ENCODE peak calls at places on chromosomes 2 and 18, in nine cellular contexts. One of them, this sample, is unnamed. For H3K36me3, the result is how much of the 10 kb centered on the place peaks cover.

GRCh38 chr2:74259191-74259590 is 60.8 kb downstream of the MTHFD2 start:
- DNase-seq in naive thymus-derived CD4-positive, alpha-beta T cell: no peak
- DNase-seq in lower lobe of right lung: no peak
- DNase-seq in prostate gland: no peak
- DNase-seq in CD8-positive, alpha-beta T cell: no peak
- DNase-seq in tibial nerve: no peak
- DNase-seq in hepatocyte: no peak
- DNase-seq in DND-41: no peak
- DNase-seq in NT2/D1: no peak
- DNase-seq in this sample: no peak

GRCh38 chr18:37548679-37549289 is 16.8 kb downstream of the CELF4 start:
- DNase-seq in naive thymus-derived CD4-positive, alpha-beta T cell: no peak
- DNase-seq in lower lobe of right lung: no peak
- DNase-seq in prostate gland: no peak
- DNase-seq in CD8-positive, alpha-beta T cell: no peak
- DNase-seq in tibial nerve: no peak
- DNase-seq in hepatocyte: no peak
- DNase-seq in DND-41: no peak
- DNase-seq in NT2/D1: no peak
- DNase-seq in this sample: no peak

GRCh38 chr2:186485576-186485870 is 537 bp upstream of the ZC3H15 start:
- DNase-seq in naive thymus-derived CD4-positive, alpha-beta T cell: no peak
- DNase-seq in lower lobe of right lung: no peak
- DNase-seq in prostate gland: no peak
- DNase-seq in CD8-positive, alpha-beta T cell: no peak
- DNase-seq in tibial nerve: no peak
- DNase-seq in hepatocyte: no peak
- DNase-seq in DND-41: no peak
- DNase-seq in NT2/D1: no peak
- DNase-seq in this sample: no peak

GRCh38 chr2:9750224-9751215 is 92.8 kb upstream of the TAF1B start:
- DNase-seq in naive thymus-derived CD4-positive, alpha-beta T cell: no peak
- DNase-seq in lower lobe of right lung: no peak
- DNase-seq in prostate gland: no peak
- DNase-seq in CD8-positive, alpha-beta T cell: no peak
- DNase-seq in tibial nerve: no peak
- DNase-seq in hepatocyte: no peak
- DNase-seq in DND-41: no peak
- DNase-seq in NT2/D1: no peak
- DNase-seq in this sample: no peak

GRCh38 chr2:232900811-232901701 is 31.0 kb downstream of the SNORC start:
- DNase-seq in naive thymus-derived CD4-positive, alpha-beta T cell: no peak
- DNase-seq in lower lobe of right lung: no peak
- DNase-seq in prostate gland: no peak
- DNase-seq in CD8-positive, alpha-beta T cell: no peak
- DNase-seq in tibial nerve: no peak
- DNase-seq in hepatocyte: peak
- DNase-seq in DND-41: no peak
- DNase-seq in NT2/D1: peak
- DNase-seq in this sample: no peak

GRCh38 chr18:824179-824578 is 12.1 kb upstream of the YES1 start:
- DNase-seq in naive thymus-derived CD4-positive, alpha-beta T cell: no peak
- DNase-seq in lower lobe of right lung: no peak
- DNase-seq in prostate gland: peak
- DNase-seq in CD8-positive, alpha-beta T cell: no peak
- DNase-seq in tibial nerve: no peak
- DNase-seq in hepatocyte: peak
- DNase-seq in DND-41: no peak
- DNase-seq in NT2/D1: no peak
- DNase-seq in this sample: no peak

GRCh38 chr2:231390667-231391066 is 4.8 kb upstream of the B3GNT7 start:
- DNase-seq in naive thymus-derived CD4-positive, alpha-beta T cell: no peak
- DNase-seq in lower lobe of right lung: no peak
- DNase-seq in prostate gland: no peak
- DNase-seq in CD8-positive, alpha-beta T cell: no peak
- DNase-seq in tibial nerve: no peak
- DNase-seq in hepatocyte: no peak
- DNase-seq in DND-41: no peak
- DNase-seq in NT2/D1: no peak
- DNase-seq in this sample: no peak

GRCh38 chr2:106104332-106105062 is 89.6 kb downstream of the UXS1 start:
- DNase-seq in naive thymus-derived CD4-positive, alpha-beta T cell: peak
- DNase-seq in lower lobe of right lung: no peak
- DNase-seq in prostate gland: peak
- DNase-seq in CD8-positive, alpha-beta T cell: peak
- DNase-seq in tibial nerve: peak
- DNase-seq in hepatocyte: peak
- DNase-seq in DND-41: peak
- DNase-seq in NT2/D1: peak
- DNase-seq in this sample: no peak

GRCh38 chr2:188512456-188512855 is 220.8 kb downstream of the GULP1 start:
- DNase-seq in naive thymus-derived CD4-positive, alpha-beta T cell: no peak
- DNase-seq in lower lobe of right lung: no peak
- DNase-seq in prostate gland: no peak
- DNase-seq in CD8-positive, alpha-beta T cell: no peak
- DNase-seq in tibial nerve: no peak
- DNase-seq in hepatocyte: peak
- DNase-seq in DND-41: no peak
- DNase-seq in NT2/D1: no peak
- DNase-seq in this sample: no peak

GRCh38 chr2:237208373-237209045 is 122.8 kb downstream of the COPS8 start:
- DNase-seq in naive thymus-derived CD4-positive, alpha-beta T cell: no peak
- DNase-seq in lower lobe of right lung: no peak
- DNase-seq in prostate gland: no peak
- DNase-seq in CD8-positive, alpha-beta T cell: no peak
- DNase-seq in tibial nerve: no peak
- DNase-seq in hepatocyte: peak
- DNase-seq in DND-41: no peak
- DNase-seq in NT2/D1: no peak
- DNase-seq in this sample: no peak

GRCh38 chr2:221060335-221060734 is 511.8 kb downstream of the EPHA4 start:
- DNase-seq in naive thymus-derived CD4-positive, alpha-beta T cell: no peak
- DNase-seq in lower lobe of right lung: no peak
- DNase-seq in prostate gland: no peak
- DNase-seq in CD8-positive, alpha-beta T cell: no peak
- DNase-seq in tibial nerve: no peak
- DNase-seq in hepatocyte: no peak
- DNase-seq in DND-41: no peak
- DNase-seq in NT2/D1: no peak
- DNase-seq in this sample: no peak

GRCh38 chr2:188293601-188294482 is 2.2 kb downstream of the GULP1 start:
- DNase-seq in naive thymus-derived CD4-positive, alpha-beta T cell: no peak
- DNase-seq in lower lobe of right lung: peak
- DNase-seq in prostate gland: peak
- DNase-seq in CD8-positive, alpha-beta T cell: no peak
- DNase-seq in tibial nerve: peak
- DNase-seq in hepatocyte: peak
- DNase-seq in DND-41: no peak
- DNase-seq in NT2/D1: no peak
- DNase-seq in this sample: peak

GRCh38 chr18:23189768-23190661 is 54.7 kb downstream of the CABLES1 start:
- DNase-seq in naive thymus-derived CD4-positive, alpha-beta T cell: no peak
- DNase-seq in lower lobe of right lung: peak
- DNase-seq in prostate gland: no peak
- DNase-seq in CD8-positive, alpha-beta T cell: no peak
- DNase-seq in tibial nerve: no peak
- DNase-seq in hepatocyte: no peak
- DNase-seq in DND-41: no peak
- DNase-seq in NT2/D1: no peak
- DNase-seq in this sample: no peak

GRCh38 chr18:57214976-57215375 is 68.1 kb downstream of the BOD1L2 start:
- DNase-seq in naive thymus-derived CD4-positive, alpha-beta T cell: no peak
- DNase-seq in lower lobe of right lung: no peak
- DNase-seq in prostate gland: no peak
- DNase-seq in CD8-positive, alpha-beta T cell: no peak
- DNase-seq in tibial nerve: no peak
- DNase-seq in hepatocyte: no peak
- DNase-seq in DND-41: no peak
- DNase-seq in NT2/D1: no peak
- DNase-seq in this sample: no peak

GRCh38 chr18:35174093-35174731 is 66.6 kb upstream of the ZNF397 start:
- DNase-seq in naive thymus-derived CD4-positive, alpha-beta T cell: peak
- DNase-seq in lower lobe of right lung: no peak
- DNase-seq in prostate gland: no peak
- DNase-seq in CD8-positive, alpha-beta T cell: no peak
- DNase-seq in tibial nerve: no peak
- DNase-seq in hepatocyte: no peak
- DNase-seq in DND-41: peak
- DNase-seq in NT2/D1: no peak
- DNase-seq in this sample: no peak

DNA sequence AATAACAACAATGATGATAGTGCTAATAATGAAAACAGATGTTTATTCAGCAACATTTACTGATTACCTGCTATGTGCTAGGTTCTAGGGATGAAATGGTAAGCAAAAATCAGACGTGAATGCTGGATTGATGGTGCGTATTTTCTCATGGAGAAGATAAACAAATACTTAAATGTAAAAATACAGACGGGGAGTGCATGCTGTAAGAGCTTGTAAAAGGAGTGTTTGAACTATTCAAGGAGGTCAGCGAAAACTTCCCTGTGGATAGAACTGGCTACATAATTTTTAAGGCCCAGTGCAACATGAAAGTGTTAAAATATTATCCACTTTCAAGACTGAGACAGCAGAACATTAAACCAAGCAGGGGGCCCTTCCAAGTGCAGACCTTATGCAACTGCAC is 22.1 kb downstream of the MTX2 start:
- DNase-seq in naive thymus-derived CD4-positive, alpha-beta T cell: no peak
- DNase-seq in lower lobe of right lung: no peak
- DNase-seq in prostate gland: no peak
- DNase-seq in CD8-positive, alpha-beta T cell: no peak
- DNase-seq in tibial nerve: no peak
- DNase-seq in hepatocyte: no peak
- DNase-seq in DND-41: no peak
- DNase-seq in NT2/D1: no peak
- DNase-seq in this sample: no peak
- H3K36me3 ChIP-seq in naive thymus-derived CD4-positive, alpha-beta T cell: under half
- H3K36me3 ChIP-seq in lower lobe of right lung: under half
- H3K36me3 ChIP-seq in prostate gland: under half
- H3K36me3 ChIP-seq in CD8-positive, alpha-beta T cell: under half
- H3K36me3 ChIP-seq in tibial nerve: under half
- H3K36me3 ChIP-seq in hepatocyte: under half
- H3K36me3 ChIP-seq in DND-41: under half
- H3K36me3 ChIP-seq in NT2/D1: under half
- H3K36me3 ChIP-seq in this sample: under half

GRCh38 chr18:12722731-12723130 is 19.9 kb downstream of the PSMG2 start:
- DNase-seq in naive thymus-derived CD4-positive, alpha-beta T cell: no peak
- DNase-seq in lower lobe of right lung: no peak
- DNase-seq in prostate gland: no peak
- DNase-seq in CD8-positive, alpha-beta T cell: no peak
- DNase-seq in tibial nerve: no peak
- DNase-seq in hepatocyte: no peak
- DNase-seq in DND-41: no peak
- DNase-seq in NT2/D1: no peak
- DNase-seq in this sample: no peak
- H3K36me3 ChIP-seq in naive thymus-derived CD4-positive, alpha-beta T cell: half or more
- H3K36me3 ChIP-seq in lower lobe of right lung: half or more
- H3K36me3 ChIP-seq in prostate gland: under half
- H3K36me3 ChIP-seq in CD8-positive, alpha-beta T cell: under half
- H3K36me3 ChIP-seq in tibial nerve: under half
- H3K36me3 ChIP-seq in hepatocyte: under half
- H3K36me3 ChIP-seq in DND-41: half or more
- H3K36me3 ChIP-seq in NT2/D1: half or more
- H3K36me3 ChIP-seq in this sample: half or more

GRCh38 chr2:110720547-110720946 is 11.8 kb upstream of the ACOXL start:
- DNase-seq in naive thymus-derived CD4-positive, alpha-beta T cell: no peak
- DNase-seq in lower lobe of right lung: no peak
- DNase-seq in prostate gland: no peak
- DNase-seq in CD8-positive, alpha-beta T cell: no peak
- DNase-seq in tibial nerve: no peak
- DNase-seq in hepatocyte: no peak
- DNase-seq in DND-41: no peak
- DNase-seq in NT2/D1: no peak
- DNase-seq in this sample: no peak

GRCh38 chr2:110716959-110717645 is 15.3 kb upstream of the ACOXL start:
- DNase-seq in naive thymus-derived CD4-positive, alpha-beta T cell: no peak
- DNase-seq in lower lobe of right lung: no peak
- DNase-seq in prostate gland: no peak
- DNase-seq in CD8-positive, alpha-beta T cell: no peak
- DNase-seq in tibial nerve: no peak
- DNase-seq in hepatocyte: no peak
- DNase-seq in DND-41: no peak
- DNase-seq in NT2/D1: no peak
- DNase-seq in this sample: no peak

GRCh38 chr2:110718990-110719389 is 13.4 kb upstream of the ACOXL start:
- DNase-seq in naive thymus-derived CD4-positive, alpha-beta T cell: no peak
- DNase-seq in lower lobe of right lung: no peak
- DNase-seq in prostate gland: no peak
- DNase-seq in CD8-positive, alpha-beta T cell: no peak
- DNase-seq in tibial nerve: no peak
- DNase-seq in hepatocyte: no peak
- DNase-seq in DND-41: no peak
- DNase-seq in NT2/D1: no peak
- DNase-seq in this sample: no peak

GRCh38 chr2:110717734-110718133 is 14.6 kb upstream of the ACOXL start:
- DNase-seq in naive thymus-derived CD4-positive, alpha-beta T cell: no peak
- DNase-seq in lower lobe of right lung: no peak
- DNase-seq in prostate gland: no peak
- DNase-seq in CD8-positive, alpha-beta T cell: no peak
- DNase-seq in tibial nerve: no peak
- DNase-seq in hepatocyte: no peak
- DNase-seq in DND-41: no peak
- DNase-seq in NT2/D1: no peak
- DNase-seq in this sample: no peak

DNA sequence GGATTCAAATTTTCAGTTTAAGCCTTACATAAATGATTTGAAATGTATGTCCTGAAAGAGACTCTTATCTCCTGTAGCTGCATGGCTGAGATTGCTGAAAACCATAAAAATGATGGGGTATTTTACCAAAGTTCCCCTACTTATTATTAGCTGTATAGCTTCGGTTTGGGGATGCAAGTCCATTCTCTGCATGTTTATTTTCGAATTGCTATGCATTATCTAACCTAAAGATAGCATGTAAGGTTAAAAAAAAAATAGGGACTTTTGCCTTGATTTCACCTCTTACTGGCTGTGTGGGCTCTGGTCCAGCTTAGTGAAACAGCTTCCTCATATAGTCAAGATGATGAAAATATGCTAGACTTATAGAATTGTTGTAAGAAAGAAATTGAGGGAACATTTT is 14.0 kb upstream of the ACOXL start:
- DNase-seq in naive thymus-derived CD4-positive, alpha-beta T cell: no peak
- DNase-seq in lower lobe of right lung: no peak
- DNase-seq in prostate gland: no peak
- DNase-seq in CD8-positive, alpha-beta T cell: no peak
- DNase-seq in tibial nerve: no peak
- DNase-seq in hepatocyte: no peak
- DNase-seq in DND-41: no peak
- DNase-seq in NT2/D1: no peak
- DNase-seq in this sample: no peak
- H3K36me3 ChIP-seq in naive thymus-derived CD4-positive, alpha-beta T cell: under half
- H3K36me3 ChIP-seq in lower lobe of right lung: under half
- H3K36me3 ChIP-seq in prostate gland: under half
- H3K36me3 ChIP-seq in CD8-positive, alpha-beta T cell: under half
- H3K36me3 ChIP-seq in tibial nerve: under half
- H3K36me3 ChIP-seq in hepatocyte: under half
- H3K36me3 ChIP-seq in DND-41: under half
- H3K36me3 ChIP-seq in NT2/D1: under half
- H3K36me3 ChIP-seq in this sample: under half

DNA sequence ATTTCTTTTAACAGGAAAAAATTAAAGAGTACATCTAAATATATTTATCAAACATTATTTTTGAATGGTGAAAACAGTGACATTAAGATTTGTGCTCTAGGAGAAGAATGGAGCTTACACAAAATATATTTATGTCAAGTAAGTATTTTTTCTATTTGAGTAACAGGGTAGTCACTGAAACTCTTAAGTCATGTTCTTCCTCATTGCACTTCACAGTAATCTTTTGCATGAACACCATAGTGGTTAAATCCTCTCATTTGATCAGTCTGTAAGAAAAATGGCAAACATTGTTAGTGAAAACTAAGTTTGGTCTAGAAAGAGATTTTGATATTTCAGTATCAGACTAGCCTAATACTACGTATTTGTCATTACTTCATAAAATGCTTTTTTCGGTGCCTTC is 8.1 kb downstream of the GMCL1 start:
- DNase-seq in naive thymus-derived CD4-positive, alpha-beta T cell: no peak
- DNase-seq in lower lobe of right lung: no peak
- DNase-seq in prostate gland: no peak
- DNase-seq in CD8-positive, alpha-beta T cell: no peak
- DNase-seq in tibial nerve: no peak
- DNase-seq in hepatocyte: no peak
- DNase-seq in DND-41: no peak
- DNase-seq in NT2/D1: no peak
- DNase-seq in this sample: no peak
- H3K36me3 ChIP-seq in naive thymus-derived CD4-positive, alpha-beta T cell: under half
- H3K36me3 ChIP-seq in lower lobe of right lung: under half
- H3K36me3 ChIP-seq in prostate gland: under half
- H3K36me3 ChIP-seq in CD8-positive, alpha-beta T cell: under half
- H3K36me3 ChIP-seq in tibial nerve: under half
- H3K36me3 ChIP-seq in hepatocyte: under half
- H3K36me3 ChIP-seq in DND-41: half or more
- H3K36me3 ChIP-seq in NT2/D1: under half
- H3K36me3 ChIP-seq in this sample: under half

This sample was measured in suprapubic skin.